ENCODE peak calls at places on chromosomes 13 and 19, in six cellular contexts. G is fibroblast of lung, X is neuronal stem cell, A is tibial artery, M is stomach, R is K562. H is an unnamed sample. For H3K4me1, the result is how much of the 10 kb centered on the place peaks cover.

GRCh38 chr19:17333611-17334413 is 843 bp downstream of the ANO8 start:
- DNase-seq in G (peak), X (no peak), A (no peak), M (peak), R (peak), H (no peak)

GRCh38 chr13:39498471-39499114 is 104.4 kb downstream of the LHFPL6 start:
- DNase-seq in G (no peak), X (peak), A (no peak), M (no peak), R (no peak), H (no peak)

GRCh38 chr19:18609717-18610051 is 3.0 kb upstream of the TMEM59L start:
- DNase-seq in G (no peak), X (no peak), A (no peak), M (no peak), R (no peak), H (no peak)

GRCh38 chr19:2282062-2282861 is at the start of gene PEAK3:
- DNase-seq in G (peak), X (no peak), A (peak), M (peak), R (peak), H (no peak)

GRCh38 chr19:3024509-3024869 is 4.6 kb downstream of the TLE2 start:
- DNase-seq in G (no peak), X (no peak), A (no peak), M (no peak), R (peak), H (no peak)

GRCh38 chr19:50912102-50912599 is 956 bp upstream of the KLK4 start:
- DNase-seq in G (no peak), X (no peak), A (no peak), M (no peak), R (no peak), H (no peak)

GRCh38 chr13:93039131-93039530 is 187.5 kb upstream of the GPC6 start:
- DNase-seq in G (peak), X (no peak), A (no peak), M (no peak), R (no peak), H (no peak)

GRCh38 chr19:51259348-51260245 is 8.7 kb downstream of the SIGLECL1 start:
- DNase-seq in G (no peak), X (peak), A (no peak), M (no peak), R (peak), H (no peak)

GRCh38 chr13:100525453-100526298 is 62.9 kb downstream of the GGACT start:
- DNase-seq in G (no peak), X (no peak), A (no peak), M (no peak), R (no peak), H (no peak)

GRCh38 chr13:99053636-99054233 is 75.9 kb upstream of the DOCK9 start:
- DNase-seq in G (no peak), X (no peak), A (no peak), M (no peak), R (peak), H (no peak)

GRCh38 chr13:37453246-37453645 is 145.3 kb downstream of the POSTN start:
- DNase-seq in G (peak), X (no peak), A (no peak), M (no peak), R (no peak), H (no peak)

GRCh38 chr13:106589716-106590115 is 21.8 kb upstream of the ARGLU1 start:
- DNase-seq in G (peak), X (no peak), A (no peak), M (no peak), R (no peak), H (no peak)

GRCh38 chr19:49009828-49010227 is 7.1 kb downstream of the LHB start:
- DNase-seq in G (no peak), X (no peak), A (no peak), M (no peak), R (no peak), H (no peak)

GRCh38 chr13:48009298-48009697 is 8.2 kb upstream of the SUCLA2 start:
- DNase-seq in G (peak), X (no peak), A (no peak), M (no peak), R (no peak), H (no peak)

GRCh38 chr13:48304132-48304876 is 753 bp downstream of the RB1 start:
- DNase-seq in G (peak), X (peak), A (peak), M (peak), R (peak), H (no peak)

GRCh38 chr19:14089412-14089661 is 1.2 kb downstream of the SAMD1 start:
- DNase-seq in G (peak), X (no peak), A (no peak), M (no peak), R (no peak), H (no peak)

GRCh38 chr13:24684600-24684998 is 4.4 kb downstream of the ATP12A start:
- DNase-seq in G (no peak), X (no peak), A (no peak), M (no peak), R (no peak), H (no peak)

GRCh38 chr13:35940734-35941133 is 190.4 kb downstream of the DCLK1 start:
- DNase-seq in G (no peak), X (no peak), A (no peak), M (no peak), R (no peak), H (no peak)

GRCh38 chr19:54297759-54298305 is 15.1 kb downstream of the LILRA5 start:
- DNase-seq in G (no peak), X (no peak), A (no peak), M (no peak), R (no peak), H (no peak)

GRCh38 chr19:43532571-43532961 is 422 bp upstream of the ZNF575 start:
- DNase-seq in G (no peak), X (no peak), A (peak), M (peak), R (no peak), H (no peak)

GRCh38 chr19:58157045-58157728 is 6.6 kb upstream of the ZNF329 start:
- DNase-seq in G (no peak), X (no peak), A (no peak), M (no peak), R (no peak), H (no peak)

GRCh38 chr13:29496241-29496712 is 99.2 kb downstream of the SLC7A1 start:
- DNase-seq in G (no peak), X (no peak), A (no peak), M (peak), R (no peak), H (no peak)

GRCh38 chr13:23928985-23929384 is 31.7 kb upstream of the C1QTNF9B start:
- DNase-seq in G (peak), X (no peak), A (no peak), M (no peak), R (no peak), H (no peak)

GRCh38 chr19:46648070-46648960 is 12.3 kb upstream of the GNG8 start:
- DNase-seq in G (no peak), X (no peak), A (no peak), M (no peak), R (no peak), H (no peak)

GRCh38 chr19:54436031-54436523 is 12.9 kb upstream of the LENG8 start:
- DNase-seq in G (no peak), X (no peak), A (no peak), M (no peak), R (no peak), H (no peak)

GRCh38 chr13:36753176-36753575 is 65.8 kb upstream of the RFXAP start:
- DNase-seq in G (no peak), X (no peak), A (no peak), M (no peak), R (no peak), H (no peak)

GRCh38 chr19:33470040-33470330 is 51.6 kb downstream of the PEPD start:
- DNase-seq in G (no peak), X (no peak), A (peak), M (no peak), R (no peak), H (no peak)

GRCh38 chr19:33465834-33466233 is 55.8 kb downstream of the PEPD start:
- DNase-seq in G (no peak), X (no peak), A (no peak), M (no peak), R (no peak), H (no peak)

GRCh38 chr19:33469171-33470039 is 52.2 kb downstream of the PEPD start:
- DNase-seq in G (no peak), X (no peak), A (peak), M (no peak), R (no peak), H (no peak)

GRCh38 chr19:33468361-33469170 is 53.0 kb downstream of the PEPD start:
- DNase-seq in G (peak), X (no peak), A (peak), M (no peak), R (no peak), H (no peak)

DNA sequence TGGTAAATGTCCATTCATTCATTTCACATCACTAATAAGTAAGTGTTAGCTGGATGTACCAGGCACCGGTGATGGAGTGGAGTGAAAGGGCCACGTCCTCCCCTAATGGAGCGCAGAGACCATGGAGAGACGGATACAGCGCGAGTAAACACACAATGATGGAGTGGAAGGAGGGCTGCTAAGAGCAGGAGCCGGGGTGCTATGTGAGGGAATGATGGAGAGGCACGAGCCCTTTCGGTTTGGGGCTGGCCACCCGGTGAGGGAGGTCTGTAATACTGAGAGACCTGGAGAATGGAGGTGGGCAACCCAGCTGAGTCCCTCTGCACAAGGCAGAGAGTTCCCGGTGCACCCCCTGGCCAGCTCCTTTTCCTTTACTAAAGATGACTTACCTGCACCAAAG is 53.7 kb downstream of the PEPD start:
- DNase-seq in G (no peak), X (no peak), A (peak), M (no peak), R (no peak), H (no peak)
- H3K4me1 ChIP-seq in G (under half), X (under half), A (under half), M (under half), R (under half), H (under half)

GRCh38 chr19:903266-903797 is 9.7 kb downstream of the R3HDM4 start:
- DNase-seq in G (peak), X (no peak), A (no peak), M (no peak), R (no peak), H (no peak)
- H3K27ac ChIP-seq in G (no peak), X (peak), A (no peak), M (no peak), R (peak), H (no peak)

GRCh38 chr19:10756791-10757190 is 38.9 kb downstream of the DNM2 start:
- DNase-seq in G (no peak), X (no peak), A (no peak), M (no peak), R (no peak), H (no peak)
- H3K4me1 ChIP-seq in G (under half), X (under half), A (under half), M (half or more), R (under half), H (under half)

GRCh38 chr19:7921955-7922840 is 2.1 kb downstream of the SNAPC2 start:
- DNase-seq in G (no peak), X (no peak), A (no peak), M (no peak), R (no peak), H (no peak)
- H3K27ac ChIP-seq in G (no peak), X (no peak), A (peak), M (no peak), R (no peak), H (peak)

DNA sequence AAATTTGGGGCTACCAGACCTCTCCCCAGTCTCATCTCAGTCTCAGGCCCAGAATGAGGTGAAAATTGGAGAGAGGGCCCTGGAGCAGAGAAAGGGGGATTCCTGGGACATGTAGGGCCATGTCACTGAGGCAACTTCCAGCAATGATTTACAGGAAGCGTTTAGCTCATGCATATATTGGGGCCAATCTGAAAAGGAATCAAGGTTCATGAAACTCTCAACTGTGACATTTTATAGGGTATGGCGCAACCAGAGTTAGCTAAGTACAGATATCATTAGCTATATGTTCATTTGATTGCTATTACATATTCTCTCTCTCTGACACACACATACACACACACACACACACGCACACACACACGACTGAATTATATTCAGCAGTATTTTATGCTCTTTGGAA is 86.3 kb downstream of the RNASEH2B start:
- DNase-seq in G (no peak), X (no peak), A (no peak), M (no peak), R (no peak), H (no peak)
- H3K4me1 ChIP-seq in G (under half), X (under half), A (under half), M (under half), R (under half), H (under half)

GRCh38 chr13:20964904-20965303 is 62.4 kb upstream of the XPO4 start:
- DNase-seq in G (peak), X (no peak), A (no peak), M (no peak), R (no peak), H (no peak)

GRCh38 chr13:20972731-20973130 is 70.2 kb upstream of the XPO4 start:
- DNase-seq in G (no peak), X (no peak), A (no peak), M (no peak), R (no peak), H (no peak)

GRCh38 chr13:20969182-20969581 is 66.6 kb upstream of the XPO4 start:
- DNase-seq in G (peak), X (no peak), A (no peak), M (no peak), R (no peak), H (no peak)

GRCh38 chr13:20967340-20967739 is 64.8 kb upstream of the XPO4 start:
- DNase-seq in G (no peak), X (no peak), A (no peak), M (no peak), R (no peak), H (no peak)

GRCh38 chr13:20968745-20969144 is 66.2 kb upstream of the XPO4 start:
- DNase-seq in G (peak), X (no peak), A (no peak), M (no peak), R (no peak), H (no peak)
- H3K27ac ChIP-seq in G (no peak), X (no peak), A (no peak), M (no peak), R (no peak), H (no peak)

GRCh38 chr13:44280461-44280860 is 93.2 kb upstream of the SERP2 start:
- DNase-seq in G (peak), X (no peak), A (no peak), M (no peak), R (no peak), H (no peak)
- H3K4me1 ChIP-seq in G (under half), X (under half), A (under half), M (under half), R (under half), H (under half)

GRCh38 chr13:41004875-41005693 is 14.0 kb downstream of the ELF1 start:
- DNase-seq in G (no peak), X (no peak), A (no peak), M (no peak), R (no peak), H (no peak)
- H3K27ac ChIP-seq in G (no peak), X (no peak), A (no peak), M (no peak), R (peak), H (no peak)

GRCh38 chr13:41492432-41493267 is 35.3 kb downstream of the RGCC start:
- DNase-seq in G (no peak), X (no peak), A (no peak), M (no peak), R (no peak), H (no peak)

GRCh38 chr13:41497436-41497835 is 40.1 kb downstream of the RGCC start:
- DNase-seq in G (no peak), X (no peak), A (no peak), M (no peak), R (no peak), H (no peak)

GRCh38 chr13:41496420-41497234 is 39.3 kb downstream of the RGCC start:
- DNase-seq in G (peak), X (no peak), A (no peak), M (no peak), R (no peak), H (no peak)

GRCh38 chr13:41495044-41495443 is 37.7 kb downstream of the RGCC start:
- DNase-seq in G (no peak), X (no peak), A (no peak), M (no peak), R (no peak), H (no peak)

GRCh38 chr13:41494202-41494601 is 36.9 kb downstream of the RGCC start:
- DNase-seq in G (no peak), X (no peak), A (no peak), M (no peak), R (no peak), H (no peak)
- H3K4me1 ChIP-seq in G (under half), X (under half), A (under half), M (under half), R (under half), H (under half)

H was measured in thoracic aorta.